ENCODE peak calls at places on chromosome 10, in nine cellular contexts. S is fibroblast of mammary gland; W is occipital lobe; I is T-helper 17 cell; X is activated CD8-positive, alpha-beta T cell treated with anti-CD3 and anti-CD28 coated beads, Interleukin-2, amount 10 ng/mL, durations not matched to agents 7 days and 5 days; D is GM13976; H is GOT3; P is naive thymus-derived CD8-positive, alpha-beta T cell; M is upper lobe of right lung. U is an unnamed sample.

GRCh38 chr10:77428776-77429395 is 208.7 kb downstream of the KCNMA1 start:
- DNase-seq in H (no peak), I (no peak), P (no peak), X (no peak), M (peak; percentile 71), W (no peak), D (no peak), S (peak; percentile 77), U (no peak)

GRCh38 chr10:69499726-69500689 is 48.7 kb downstream of the TSPAN15 start:
- DNase-seq in S (no peak), X (no peak), H (no peak), I (no peak), W (no peak), M (peak; percentile 48), P (no peak), D (no peak), U (no peak)

GRCh38 chr10:48357631-48358030 is 51.2 kb downstream of the MAPK8 start:
- DNase-seq in D (no peak), M (no peak), W (no peak), I (no peak), S (no peak), X (no peak), H (no peak), P (no peak), U (no peak)

GRCh38 chr10:96671207-96671890 is 49.0 kb downstream of the PIK3AP1 start:
- DNase-seq in D (no peak), P (no peak), X (no peak), I (no peak), S (no peak), M (no peak), W (no peak), H (no peak), U (no peak)

GRCh38 chr10:95437669-95438068 is 123.5 kb downstream of the SORBS1 start:
- DNase-seq in W (no peak), P (no peak), M (no peak), D (no peak), I (no peak), H (no peak), X (no peak), S (no peak), U (no peak)

GRCh38 chr10:112330607-112331160 is 43.2 kb upstream of the ACSL5 start:
- DNase-seq in P (no peak), X (no peak), S (no peak), M (no peak), H (no peak), D (no peak), W (no peak), I (no peak), U (no peak)

GRCh38 chr10:24556746-24557742 is 166.6 kb downstream of the ARHGAP21 start:
- DNase-seq in S (peak; percentile 85), H (no peak), X (peak; percentile 45), P (peak; percentile 27), W (no peak), I (no peak), M (no peak), D (peak; percentile 69), U (no peak)

GRCh38 chr10:94129393-94130130 is 135.8 kb downstream of the PLCE1 start:
- DNase-seq in X (no peak), I (no peak), W (peak; percentile 1), P (no peak), S (peak; percentile 87), D (no peak), M (no peak), H (no peak), U (no peak)

GRCh38 chr10:80132299-80133139 is at the start of gene PLAC9:
- DNase-seq in I (no peak), X (no peak), S (no peak), D (no peak), W (no peak), P (no peak), M (no peak), H (no peak), U (no peak)

U was measured in activated gamma-delta T cell treated with anti-CD3 and anti-CD28 coated beads, Interleukin-2, amount 50 U/mL, for 16 hours.